ENCODE peak calls at places on chromosomes 4 and X, in four cellular contexts. P, D, T and C are unnamed samples.

GRCh38 chr4:94721310-94721709 is 36.4 kb upstream of the BMPR1B start:
- DNase-seq in T (no peak), D (no peak), P (no peak), C (no peak)

GRCh38 chr4:53103489-53103888 is 241.4 kb downstream of the RASL11B start:
- DNase-seq in T (no peak), P (no peak), D (no peak), C (no peak)

GRCh38 chrX:6793000-6793399 is 258.1 kb upstream of the VCX3A start:
- DNase-seq in T (no peak), P (no peak), D (no peak), C (no peak)

GRCh38 chr4:19693949-19694597 is 557.6 kb upstream of the SLIT2 start:
- DNase-seq in P (no peak), D (peak; percentile 30), T (no peak), C (no peak)

GRCh38 chr4:47674173-47674572 is 163.7 kb downstream of the CORIN start:
- DNase-seq in D (peak; percentile 9), P (no peak), T (no peak), C (no peak)

GRCh38 chrX:44422631-44423030 is 79.2 kb upstream of the EFHC2 start:
- DNase-seq in D (peak; percentile 61), P (no peak), T (peak; percentile 22), C (no peak)

GRCh38 chr4:8594097-8595038 is 1.8 kb downstream of the CPZ start:
- DNase-seq in D (peak; percentile 91), T (peak; percentile 81), P (no peak), C (peak; percentile 16)

GRCh38 chr4:153479118-153479517 is 13.0 kb downstream of the TMEM131L start:
- DNase-seq in D (no peak), T (no peak), P (no peak), C (no peak)

GRCh38 chr4:84683065-84683464 is 100.1 kb downstream of the CDS1 start:
- DNase-seq in P (no peak), T (no peak), D (no peak), C (no peak)

GRCh38 chr4:183492791-183493221 is 12.1 kb upstream of the ING2 start:
- DNase-seq in T (peak; percentile 79), P (no peak), D (peak; percentile 24), C (no peak)

GRCh38 chr4:4529412-4529811 is 12.4 kb downstream of the STX18 start:
- DNase-seq in D (no peak), T (no peak), P (no peak), C (no peak)

GRCh38 chr4:122450847-122451246 is 5.7 kb downstream of the IL2 start:
- DNase-seq in D (peak; percentile 48), T (peak; percentile 62), P (no peak), C (no peak)

GRCh38 chr4:19051751-19052296 is 1030.3 kb upstream of the LCORL start:
- DNase-seq in D (no peak), T (no peak), P (no peak), C (no peak)

GRCh38 chrX:112947981-112948380 is 107.3 kb upstream of the AMOT start:
- DNase-seq in D (no peak), T (no peak), P (no peak), C (no peak)

GRCh38 chr4:44120646-44121045 is 328.0 kb downstream of the KCTD8 start:
- DNase-seq in P (no peak), T (no peak), D (no peak), C (no peak)

GRCh38 chr4:33709247-33709646 is 2535.1 kb downstream of the ARAP2 start:
- DNase-seq in P (no peak), D (peak; percentile 93), T (no peak), C (no peak)

GRCh38 chr4:29046166-29046565 is 1674.0 kb upstream of the PCDH7 start:
- DNase-seq in P (no peak), D (peak; percentile 72), T (no peak), C (no peak)

GRCh38 chr4:9996319-9997110 is 24.8 kb downstream of the SLC2A9 start:
- DNase-seq in T (no peak), D (peak; percentile 80), P (peak; percentile 58), C (no peak)

GRCh38 chr4:158856852-158857251 is 88.0 kb downstream of the FNIP2 start:
- DNase-seq in T (peak; percentile 52), P (no peak), D (peak; percentile 80), C (no peak)

GRCh38 chr4:55762815-55763214 is 56.8 kb upstream of the EXOC1L start:
- DNase-seq in D (no peak), P (no peak), T (no peak), C (no peak)

GRCh38 chrX:13167444-13168207 is 123.2 kb upstream of the FAM9C start:
- DNase-seq in D (peak; percentile 60), P (peak; percentile 65), T (no peak), C (no peak)

GRCh38 chr4:7650606-7651400 is 216.1 kb upstream of the PSAPL1 start:
- DNase-seq in P (no peak), D (peak; percentile 39), T (peak; percentile 62), C (no peak)

GRCh38 chrX:133640161-133641015 is 225.1 kb upstream of the GPC4 start:
- DNase-seq in T (peak; percentile 58), D (peak; percentile 43), P (no peak), C (no peak)

GRCh38 chrX:78375894-78376293 is 48.5 kb upstream of the CYSLTR1 start:
- DNase-seq in P (no peak), T (peak; percentile 92), D (no peak), C (no peak)
- TF ChIP-seq CTCF in P (no peak), T (peak; percentile 58), D (no peak), C (no peak)

GRCh38 chr4:1403591-1404572 is 2.4 kb downstream of the NKX1-1 start:
- DNase-seq in P (peak; percentile 16), T (no peak), D (no peak), C (no peak)
- H3K4me3 ChIP-seq in P (no peak overlapping the region), T (no peak overlapping the region), D (no peak overlapping the region), C (no peak overlapping the region)

GRCh38 chrX:83759872-83760271 is 101.1 kb upstream of the CYLC1 start:
- DNase-seq in T (peak; percentile 36), D (peak; percentile 6), P (no peak), C (no peak)
- TF ChIP-seq CTCF in T (peak; percentile 68), D (peak; percentile 10), P (no peak), C (peak; percentile 16)

GRCh38 chr4:102823464-102823863 is 3.9 kb downstream of the UBE2D3 start:
- DNase-seq in P (no peak), D (no peak), T (no peak), C (no peak)
- H3K4me3 ChIP-seq in P (peak overlapping the region; percentile 17), D (peak overlapping the region; percentile 90), T (peak overlapping the region; percentile 93), C (peak overlapping the region; percentile 74)

DNA sequence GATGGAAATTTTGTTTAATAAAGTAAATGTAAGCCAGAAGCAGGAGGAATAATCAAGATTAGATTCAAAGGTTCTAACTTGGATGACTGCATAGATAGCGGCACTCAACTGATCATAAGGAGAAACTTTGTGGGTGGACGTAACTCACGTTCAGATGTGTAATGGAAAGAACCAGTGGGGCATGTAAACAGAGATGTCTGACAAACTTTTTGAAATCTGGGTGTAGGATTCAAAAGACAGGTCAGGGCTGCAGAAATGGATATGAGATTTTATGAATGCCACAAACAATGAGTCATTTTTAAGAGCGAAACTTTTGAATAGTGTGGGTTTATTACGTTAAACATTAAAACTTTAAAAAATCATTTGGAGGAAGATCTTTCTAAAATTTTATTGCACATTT is 375.6 kb downstream of the GBA3 start:
- DNase-seq in P (no peak), T (peak; percentile 68), D (no peak), C (no peak)
- TF ChIP-seq CTCF in P (no peak), T (no peak), D (no peak), C (no peak)